ENCODE peak calls at places on chromosome 1, in ten cellular contexts. Z is GM23338, W is sigmoid colon, F is suprapubic skin, H is lower leg skin, D is A549, L is lower lobe of right lung, G is heart right ventricle, T is heart left ventricle, J is A673. I is an unnamed sample.

GRCh38 chr1:110620250-110620615 is 14.1 kb upstream of the KCNA2 start:
- DNase-seq in Z (no peak), G (no peak), D (no peak), H (no peak), T (no peak), F (peak; percentile 74), L (no peak), W (no peak), J (no peak), I (no peak)

GRCh38 chr1:151352001-151352718 is 5.1 kb upstream of the RFX5 start:
- DNase-seq in T (no peak), W (peak; percentile 34), J (no peak), D (no peak), Z (no peak), L (no peak), F (no peak), H (no peak), G (no peak), I (peak; percentile 97)

GRCh38 chr1:248696261-248696660 is 6.3 kb downstream of the OR14I1 start:
- DNase-seq in T (no peak), W (no peak), F (no peak), Z (no peak), L (no peak), D (peak; percentile 14), J (peak; percentile 31), G (no peak), H (no peak), I (peak; percentile 33)

GRCh38 chr1:29254346-29254745 is 18.0 kb downstream of the PTPRU start:
- DNase-seq in Z (no peak), F (no peak), T (no peak), J (no peak), G (no peak), H (no peak), D (no peak), L (no peak), W (peak; percentile 25), I (no peak)

GRCh38 chr1:201656670-201657032 is 117.7 kb downstream of the NAV1 start:
- DNase-seq in D (no peak), W (no peak), H (no peak), G (peak; percentile 61), L (no peak), F (no peak), J (peak; percentile 42), T (no peak), Z (no peak), I (no peak)

GRCh38 chr1:236156512-236157208 is 14.3 kb downstream of the GPR137B start:
- DNase-seq in D (no peak), Z (no peak), F (no peak), H (no peak), W (no peak), G (no peak), T (peak; percentile 41), J (no peak), L (peak; percentile 57), I (no peak)

GRCh38 chr1:151867321-151867720 is 13.8 kb upstream of the THEM5 start:
- DNase-seq in G (no peak), F (no peak), H (no peak), L (no peak), D (no peak), J (no peak), Z (no peak), T (no peak), W (no peak), I (no peak)

GRCh38 chr1:198157847-198158765 is 1.3 kb downstream of the NEK7 start:
- DNase-seq in W (no peak), J (peak; percentile 35), T (no peak), H (no peak), Z (peak; percentile 56), G (no peak), F (no peak), L (no peak), D (no peak), I (peak; percentile 49)

GRCh38 chr1:110136911-110137310 is 13.4 kb upstream of the SLC6A17 start:
- DNase-seq in Z (peak; percentile 90), J (no peak), W (no peak), G (no peak), L (no peak), D (no peak), F (no peak), T (peak; percentile 49), H (no peak), I (no peak)

GRCh38 chr1:159877695-159878444 is 15.4 kb upstream of the VSIG8 start:
- DNase-seq in F (no peak), W (no peak), G (no peak), J (no peak), L (no peak), D (no peak), Z (no peak), T (no peak), H (no peak), I (peak; percentile 71)

GRCh38 chr1:168441745-168442144 is 102.1 kb downstream of the XCL2 start:
- DNase-seq in F (no peak), W (no peak), J (no peak), H (no peak), Z (no peak), L (no peak), G (no peak), T (no peak), D (no peak), I (no peak)

GRCh38 chr1:61842863-61843514 is 100.7 kb downstream of the PATJ start:
- DNase-seq in F (no peak), D (no peak), Z (peak; percentile 51), G (no peak), T (no peak), W (no peak), J (peak; percentile 26), H (no peak), L (no peak), I (peak; percentile 9)
- TF ChIP-seq CTCF in F (no peak), D (no peak), Z (peak; percentile 48), G (peak; percentile 37), T (no peak), W (no peak), J (peak; percentile 57), H (no peak), L (no peak), I (no peak)

GRCh38 chr1:195608883-195609282 is 999.4 kb downstream of the KCNT2 start:
- DNase-seq in G (no peak), Z (peak; percentile 44), L (no peak), D (no peak), H (no peak), J (no peak), T (no peak), W (no peak), F (no peak), I (no peak)
- TF ChIP-seq CTCF in G (no peak), Z (peak; percentile 57), L (no peak), D (no peak), H (no peak), J (peak; percentile 29), T (no peak), W (no peak), F (no peak), I (peak; percentile 22)

GRCh38 chr1:212293579-212293978 is 8.4 kb downstream of the PPP2R5A start:
- DNase-seq in W (no peak), Z (peak; percentile 54), H (no peak), D (no peak), J (no peak), G (no peak), L (no peak), T (no peak), F (no peak), I (peak; percentile 36)
- TF ChIP-seq CTCF in W (no peak), Z (peak; percentile 41), H (no peak), D (peak; percentile 25), J (peak; percentile 27), G (peak; percentile 53), L (peak; percentile 17), T (no peak), F (no peak), I (peak; percentile 36)

GRCh38 chr1:238517710-238518109 is 627.0 kb upstream of the ZP4 start:
- DNase-seq in T (no peak), H (no peak), W (no peak), Z (no peak), D (no peak), G (no peak), J (no peak), L (no peak), F (no peak), I (no peak)
- TF ChIP-seq CTCF in T (no peak), H (no peak), W (no peak), Z (no peak), D (no peak), G (no peak), J (no peak), L (no peak), F (no peak), I (no peak)

GRCh38 chr1:91621907-91622306 is 121.3 kb downstream of the CDC7 start:
- DNase-seq in W (no peak), D (no peak), T (no peak), L (no peak), F (no peak), H (no peak), Z (no peak), G (no peak), J (no peak), I (no peak)

GRCh38 chr1:91621360-91621759 is 120.7 kb downstream of the CDC7 start:
- DNase-seq in F (no peak), D (no peak), H (no peak), J (no peak), L (no peak), Z (no peak), T (no peak), W (no peak), G (no peak), I (no peak)

GRCh38 chr1:91619881-91620280 is 119.2 kb downstream of the CDC7 start:
- DNase-seq in G (no peak), Z (no peak), L (no peak), F (no peak), J (no peak), T (no peak), D (no peak), H (no peak), W (no peak), I (no peak)

GRCh38 chr1:91613594-91613993 is 112.9 kb downstream of the CDC7 start:
- DNase-seq in Z (no peak), H (no peak), F (no peak), L (no peak), W (no peak), J (no peak), T (no peak), D (peak; percentile 25), G (no peak), I (peak; percentile 30)

GRCh38 chr1:91617242-91617837 is 116.7 kb downstream of the CDC7 start:
- DNase-seq in Z (peak; percentile 77), D (no peak), W (peak; percentile 84), J (peak; percentile 17), H (no peak), G (peak; percentile 32), T (peak; percentile 71), L (peak; percentile 55), F (no peak), I (peak; percentile 31)
- TF ChIP-seq CTCF in Z (peak; percentile 38), D (no peak), W (no peak), J (peak; percentile 12), H (no peak), G (peak; percentile 42), T (no peak), L (peak; percentile 24), F (no peak), I (no peak)

DNA sequence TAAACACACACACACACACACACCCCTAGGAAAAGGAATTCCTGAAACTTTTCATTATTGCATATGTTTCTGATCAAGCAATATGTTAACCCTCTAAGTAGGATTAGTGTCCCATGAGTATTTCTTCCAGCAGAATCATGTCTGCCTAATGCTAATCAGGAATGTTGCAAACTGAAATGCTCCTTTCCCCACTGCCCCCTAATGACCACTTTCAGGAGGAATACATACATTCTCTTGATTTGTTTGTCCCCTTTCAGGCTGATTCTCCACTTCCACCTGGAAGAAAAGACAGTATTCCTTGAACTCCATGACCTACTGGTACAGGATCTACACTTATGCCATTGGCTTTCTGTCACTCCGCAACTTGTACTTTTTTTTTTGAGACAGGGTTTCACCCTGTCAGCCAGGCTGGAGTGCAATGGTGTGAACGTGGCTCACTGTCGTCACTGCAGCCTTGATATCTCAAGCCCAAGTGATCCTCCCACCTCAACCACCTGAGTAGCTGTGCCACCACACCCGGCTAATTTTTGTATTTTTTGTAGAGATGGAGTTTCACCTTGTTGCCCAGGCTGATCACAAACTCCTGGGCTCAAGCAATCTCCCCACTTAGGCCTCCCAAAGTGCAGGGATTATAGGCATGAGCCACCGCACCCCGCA is 56.7 kb downstream of the LRIG2 start:
- DNase-seq in H (no peak), T (no peak), Z (peak; percentile 42), L (no peak), D (no peak), F (no peak), G (no peak), W (no peak), J (no peak), I (no peak)
- TF ChIP-seq CTCF in H (no peak), T (no peak), Z (peak; percentile 26), L (no peak), D (no peak), F (no peak), G (no peak), W (no peak), J (no peak), I (no peak)

I was measured in MCF 10A.